ENCODE peak calls at places on chromosome 10, in nine cellular contexts. C, I, N, E, R, H, J, G and Z are unnamed samples.

GRCh38 chr10:127012769-127013152 is 107.5 kb downstream of the DOCK1 start:
- DNase-seq in G (peak; percentile 91), C (no peak), R (no peak), I (peak; percentile 50), E (peak; percentile 87), J (no peak), H (peak; percentile 61), N (no peak), Z (no peak)

GRCh38 chr10:97511711-97512445 is 13.2 kb downstream of the UBTD1 start:
- DNase-seq in G (no peak), R (no peak), H (no peak), J (no peak), E (no peak), N (no peak), C (no peak), I (no peak), Z (no peak)

GRCh38 chr10:80855348-80855971 is 317.8 kb downstream of the SH2D4B start:
- DNase-seq in G (no peak), I (no peak), J (no peak), C (no peak), R (peak; percentile 7), N (peak; percentile 2), E (no peak), H (no peak), Z (no peak)

GRCh38 chr10:21406595-21407218 is 118.8 kb downstream of the SKIDA1 start:
- DNase-seq in J (peak; percentile 9), E (no peak), H (no peak), R (no peak), C (peak; percentile 62), I (peak; percentile 47), N (no peak), G (no peak), Z (no peak)

GRCh38 chr10:66941491-66941890 is 15.7 kb downstream of the LRRTM3 start:
- DNase-seq in J (no peak), E (no peak), C (no peak), N (no peak), R (no peak), I (no peak), G (no peak), H (peak; percentile 66), Z (peak; percentile 20)

GRCh38 chr10:10792681-10793080 is 225.0 kb upstream of the CELF2 start:
- DNase-seq in E (no peak), R (no peak), G (no peak), H (no peak), J (no peak), I (peak; percentile 89), C (peak; percentile 86), N (no peak), Z (no peak)

GRCh38 chr10:3525832-3526449 is 259.1 kb downstream of the KLF6 start:
- DNase-seq in J (no peak), N (peak; percentile 13), C (peak; percentile 99), R (peak; percentile 86), E (no peak), H (peak; percentile 51), I (peak; percentile 74), G (no peak), Z (no peak)

GRCh38 chr10:88528791-88529190 is 54.3 kb downstream of the RNLS start:
- DNase-seq in I (no peak), E (no peak), R (no peak), C (no peak), H (no peak), G (no peak), N (no peak), J (no peak), Z (no peak)

GRCh38 chr10:787933-788651 is 98.6 kb upstream of the DIP2C start:
- DNase-seq in I (no peak), G (peak; percentile 3), H (peak; percentile 13), E (peak; percentile 15), R (no peak), N (no peak), J (peak; percentile 72), C (peak; percentile 62), Z (peak; percentile 47)

GRCh38 chr10:27252267-27253000 is 11.8 kb upstream of the ACBD5 start:
- DNase-seq in G (no peak), I (peak; percentile 65), C (peak; percentile 27), H (peak; percentile 79), R (peak; percentile 65), N (no peak), J (no peak), E (peak; percentile 80), Z (peak; percentile 52)

GRCh38 chr10:21078410-21079329 is 181.6 kb upstream of the NEBL start:
- DNase-seq in R (peak; percentile 81), C (peak; percentile 61), N (peak; percentile 61), H (peak; percentile 55), J (no peak), G (peak; percentile 69), E (peak; percentile 71), I (peak; percentile 72), Z (peak; percentile 49)

GRCh38 chr10:77877461-77878344 is 48.9 kb downstream of the DLG5 start:
- DNase-seq in R (no peak), I (peak; percentile 73), N (no peak), E (peak; percentile 39), J (no peak), H (peak; percentile 72), C (peak; percentile 82), G (no peak), Z (peak; percentile 58)

GRCh38 chr10:93223336-93223735 is 149.6 kb downstream of the CYP26A1 start:
- DNase-seq in R (no peak), E (no peak), G (no peak), N (no peak), H (no peak), I (no peak), C (no peak), J (no peak), Z (no peak)

GRCh38 chr10:209357-209756 is 74.1 kb downstream of the ZMYND11 start:
- DNase-seq in H (no peak), N (no peak), G (no peak), C (peak; percentile 37), I (peak; percentile 40), E (no peak), J (no peak), R (peak; percentile 18), Z (no peak)

GRCh38 chr10:58996063-58996462 is 180.4 kb upstream of the PHYHIPL start:
- DNase-seq in N (no peak), C (no peak), J (no peak), H (no peak), R (no peak), E (no peak), G (no peak), I (no peak), Z (no peak)

GRCh38 chr10:69320521-69320920 is 42.2 kb downstream of the HK1 start:
- DNase-seq in I (no peak), H (no peak), G (no peak), E (no peak), N (no peak), R (no peak), C (no peak), J (no peak), Z (no peak)
- H3K4me1 ChIP-seq in I (peaks cover 46% of the 10 kb centered on the region), H (peaks cover 8% of the 10 kb centered on the region), G (peaks cover 17% of the 10 kb centered on the region), E (peaks cover 34% of the 10 kb centered on the region), N (peaks cover 12% of the 10 kb centered on the region), R (peaks cover 50% of the 10 kb centered on the region), C (peaks cover 30% of the 10 kb centered on the region), J (peaks cover 73% of the 10 kb centered on the region), Z (peaks cover 10% of the 10 kb centered on the region)

GRCh38 chr10:110789604-110790428 is 81.9 kb upstream of the PDCD4 start:
- DNase-seq in I (no peak), R (no peak), C (no peak), E (no peak), H (no peak), N (no peak), G (no peak), J (no peak), Z (no peak)
- H3K27ac ChIP-seq in I (no peak overlapping the region), R (no peak overlapping the region), C (peak overlapping the region; percentile 42), E (no peak overlapping the region), H (no peak overlapping the region), N (no peak overlapping the region), G (peak overlapping the region; percentile 54), J (no peak overlapping the region), Z (no peak overlapping the region)

GRCh38 chr10:103660364-103661197 is 167.1 kb downstream of the NEURL1 start:
- DNase-seq in E (no peak), G (peak; percentile 26), N (peak; percentile 71), J (no peak), C (peak; percentile 48), R (no peak), I (peak; percentile 22), H (no peak), Z (peak; percentile 73)

GRCh38 chr10:103661951-103662405 is 168.5 kb downstream of the NEURL1 start:
- DNase-seq in I (no peak), R (no peak), E (no peak), H (no peak), G (no peak), J (no peak), N (no peak), C (no peak), Z (no peak)

GRCh38 chr10:103663802-103664201 is 170.3 kb downstream of the NEURL1 start:
- DNase-seq in H (no peak), G (peak; percentile 63), N (no peak), C (no peak), E (peak; percentile 54), R (no peak), I (no peak), J (no peak), Z (no peak)

GRCh38 chr10:103659674-103660363 is 166.3 kb downstream of the NEURL1 start:
- DNase-seq in J (no peak), H (peak; percentile 68), I (peak; percentile 52), N (peak; percentile 75), R (no peak), E (peak; percentile 89), G (peak; percentile 77), C (peak; percentile 91), Z (peak; percentile 73)

DNA sequence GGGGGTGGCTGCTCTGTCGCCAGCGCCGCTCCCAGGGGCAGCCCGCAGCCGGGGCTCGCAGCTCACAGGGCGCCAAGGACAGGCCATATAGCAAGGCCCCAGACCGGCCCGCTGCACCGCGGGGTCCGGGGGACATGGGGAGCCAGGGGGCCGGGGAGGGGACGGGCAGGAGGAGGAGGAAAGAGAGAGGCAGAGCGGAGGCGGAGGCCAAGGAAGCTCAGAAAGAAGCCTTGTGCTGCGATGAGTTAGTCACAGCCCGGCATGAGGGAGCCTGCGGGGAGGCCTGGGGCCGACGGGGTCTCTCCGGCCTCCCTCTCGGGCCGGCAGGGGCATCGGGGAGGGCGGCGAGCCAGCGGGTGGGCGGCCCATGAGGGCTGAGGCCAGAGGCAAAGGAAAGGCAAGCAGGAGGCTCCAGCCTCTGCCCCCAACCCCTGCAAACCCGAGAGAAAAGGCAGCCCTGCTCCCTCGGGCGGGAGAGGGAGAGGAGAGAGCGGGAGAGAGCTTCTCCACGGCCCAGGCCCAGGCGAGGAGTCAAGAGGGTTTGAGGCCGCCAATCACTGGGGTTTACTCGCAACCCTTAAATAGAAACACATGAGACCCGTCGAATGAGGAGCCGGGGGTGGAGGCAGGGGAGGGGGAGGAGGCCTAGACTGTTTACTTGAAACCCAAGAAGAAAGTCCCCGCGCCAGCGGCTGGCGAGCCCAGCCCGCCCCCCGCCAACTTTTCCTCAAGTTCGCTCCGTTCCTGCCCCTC is 167.9 kb downstream of the NEURL1 start:
- DNase-seq in J (peak; percentile 95), R (no peak), E (peak; percentile 93), C (peak; percentile 94), H (peak; percentile 77), G (peak; percentile 83), N (peak; percentile 73), I (no peak), Z (peak; percentile 90)
- TF ChIP-seq POLR2A in J (peak; percentile 91), R (no peak), E (no peak), C (peak; percentile 92), H (peak; percentile 85), G (peak; percentile 68), N (peak; percentile 56), I (no peak), Z (peak; percentile 87)

DNA sequence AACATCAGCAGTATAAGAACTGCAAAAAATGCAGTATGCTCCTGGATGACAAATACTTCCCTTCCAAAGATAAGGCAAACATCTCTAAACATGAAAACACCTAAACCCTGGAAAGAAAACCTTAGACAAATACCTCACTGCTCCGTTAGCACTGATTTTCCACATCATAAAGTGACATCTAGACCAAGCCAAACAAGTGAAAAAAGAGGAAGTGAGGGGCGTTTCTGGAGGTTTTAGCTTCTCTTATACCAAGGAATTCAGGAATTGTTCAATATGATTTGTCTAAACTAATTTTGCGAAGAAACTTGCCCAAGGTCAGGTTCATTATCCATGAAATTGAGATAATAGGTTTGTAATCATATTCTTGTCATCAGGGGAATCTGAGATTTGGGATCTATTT is 279.7 kb downstream of the ADRA2A start:
- DNase-seq in J (no peak), N (no peak), E (no peak), R (no peak), C (no peak), H (no peak), G (no peak), I (no peak), Z (no peak)
- H3K4me1 ChIP-seq in J (no peaks in the 10 kb centered on the region), N (no peaks in the 10 kb centered on the region), E (no peaks in the 10 kb centered on the region), R (no peaks in the 10 kb centered on the region), C (no peaks in the 10 kb centered on the region), H (no peaks in the 10 kb centered on the region), G (no peaks in the 10 kb centered on the region), I (no peaks in the 10 kb centered on the region), Z (no peaks in the 10 kb centered on the region)